ENCODE peak calls at places on chromosomes 6 and 20, in four cellular contexts. P is left lung, Z is vagina, E is lung. Q is an unnamed sample.
A peak's percentile ranks its signal among the peaks of the same experiment; 100 is the strongest.

GRCh38 chr20:57392130-57392445 is 892 bp downstream of the RBM38 start:
- DNase-seq in Z (no peak), E (no peak), P (no peak), Q (no peak)

GRCh38 chr6:50819906-50820589 is 1.4 kb downstream of the TFAP2B start:
- DNase-seq in Z (no peak), E (no peak), P (peak; percentile 75), Q (no peak)

GRCh38 chr6:24985313-24985712 is 49.6 kb upstream of the RIPOR2 start:
- DNase-seq in Z (no peak), P (no peak), E (no peak), Q (no peak)

GRCh38 chr6:105364243-105364642 is 38.6 kb downstream of the PREP start:
- DNase-seq in Z (no peak), P (no peak), E (no peak), Q (no peak)

GRCh38 chr20:36758276-36758675 is 12.4 kb upstream of the NDRG3 start:
- DNase-seq in E (no peak), Z (no peak), P (no peak), Q (no peak)

GRCh38 chr6:131643262-131643631 is 6.1 kb downstream of the ENPP3 start:
- DNase-seq in P (no peak), Z (no peak), E (no peak), Q (no peak)

GRCh38 chr6:121439456-121440250 is 4.2 kb downstream of the GJA1 start:
- DNase-seq in P (no peak), Z (no peak), E (no peak), Q (no peak)

GRCh38 chr6:20534906-20535305 is 649 bp downstream of the CDKAL1 start:
- DNase-seq in Z (no peak), P (no peak), E (no peak), Q (no peak)

GRCh38 chr6:24396764-24397163 is 6.0 kb upstream of the MRS2 start:
- DNase-seq in Z (no peak), E (no peak), P (no peak), Q (no peak)

GRCh38 chr20:62134735-62135231 is 8.4 kb downstream of the PSMA7 start:
- DNase-seq in P (peak; percentile 69), Z (no peak), E (peak; percentile 55), Q (peak; percentile 82)

GRCh38 chr6:35731736-35732532 is 4.9 kb upstream of the ARMC12 start:
- DNase-seq in Z (peak; percentile 99), P (peak; percentile 99), E (peak; percentile 97), Q (peak; percentile 96)

GRCh38 chr6:1311400-1312192 is at the start of gene FOXQ1:
- DNase-seq in Z (no peak), P (peak; percentile 93), E (peak; percentile 90), Q (no peak)

GRCh38 chr6:100116409-100117194 is 122.6 kb upstream of the MCHR2 start:
- DNase-seq in Z (no peak), P (no peak), E (no peak), Q (no peak)

DNA sequence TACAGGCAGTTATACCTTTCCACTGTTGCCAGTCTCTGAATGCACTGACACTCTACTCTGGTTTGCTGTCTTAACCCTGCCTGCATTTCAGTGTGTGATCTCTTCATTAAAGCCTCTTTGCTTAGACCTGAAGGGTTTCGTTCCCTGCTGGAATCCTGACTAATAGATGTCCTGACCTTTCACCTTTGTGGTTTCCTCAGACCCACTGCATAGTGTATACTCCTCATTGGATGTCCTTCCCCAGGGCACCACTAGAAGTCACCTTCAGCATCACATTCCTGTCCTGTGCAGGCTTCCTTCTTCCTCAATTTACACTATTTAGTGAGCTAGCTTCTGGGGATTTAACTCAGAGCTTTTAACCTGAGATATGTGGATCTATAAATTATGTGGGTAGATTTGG is 120.6 kb downstream of the RCAN2 start:
- DNase-seq in Z (no peak), E (no peak), P (no peak), Q (no peak)
- H3K27ac ChIP-seq in Z (no peak overlapping the region), E (no peak overlapping the region), P (no peak overlapping the region), Q (no peak overlapping the region)

GRCh38 chr6:12327391-12327790 is 37.2 kb downstream of the EDN1 start:
- DNase-seq in Z (no peak), E (no peak), P (no peak), Q (no peak)

GRCh38 chr6:12324096-12324495 is 33.9 kb downstream of the EDN1 start:
- DNase-seq in P (no peak), E (peak; percentile 50), Z (no peak), Q (no peak)

GRCh38 chr6:12324741-12325140 is 34.6 kb downstream of the EDN1 start:
- DNase-seq in P (no peak), E (no peak), Z (no peak), Q (no peak)

GRCh38 chr6:12328701-12329100 is 38.5 kb downstream of the EDN1 start:
- DNase-seq in P (no peak), Z (no peak), E (no peak), Q (no peak)

GRCh38 chr6:12325872-12326271 is 35.7 kb downstream of the EDN1 start:
- DNase-seq in P (no peak), Z (no peak), E (no peak), Q (no peak)
- H3K4me1 ChIP-seq in P (no peaks in the 10 kb centered on the region), Z (peaks cover 5% of the 10 kb centered on the region), E (no peaks in the 10 kb centered on the region), Q (no peaks in the 10 kb centered on the region)

GRCh38 chr20:63414720-63415417 is 53.7 kb upstream of the CHRNA4 start:
- DNase-seq in P (no peak), Z (no peak), E (no peak), Q (no peak)

GRCh38 chr20:63416109-63416430 is 54.9 kb upstream of the CHRNA4 start:
- DNase-seq in E (no peak), Z (no peak), P (no peak), Q (no peak)

GRCh38 chr20:63413963-63414684 is 53.0 kb upstream of the CHRNA4 start:
- DNase-seq in P (no peak), Z (no peak), E (no peak), Q (no peak)

GRCh38 chr20:63416631-63417030 is 55.5 kb upstream of the CHRNA4 start:
- DNase-seq in E (no peak), P (no peak), Z (no peak), Q (no peak)

DNA sequence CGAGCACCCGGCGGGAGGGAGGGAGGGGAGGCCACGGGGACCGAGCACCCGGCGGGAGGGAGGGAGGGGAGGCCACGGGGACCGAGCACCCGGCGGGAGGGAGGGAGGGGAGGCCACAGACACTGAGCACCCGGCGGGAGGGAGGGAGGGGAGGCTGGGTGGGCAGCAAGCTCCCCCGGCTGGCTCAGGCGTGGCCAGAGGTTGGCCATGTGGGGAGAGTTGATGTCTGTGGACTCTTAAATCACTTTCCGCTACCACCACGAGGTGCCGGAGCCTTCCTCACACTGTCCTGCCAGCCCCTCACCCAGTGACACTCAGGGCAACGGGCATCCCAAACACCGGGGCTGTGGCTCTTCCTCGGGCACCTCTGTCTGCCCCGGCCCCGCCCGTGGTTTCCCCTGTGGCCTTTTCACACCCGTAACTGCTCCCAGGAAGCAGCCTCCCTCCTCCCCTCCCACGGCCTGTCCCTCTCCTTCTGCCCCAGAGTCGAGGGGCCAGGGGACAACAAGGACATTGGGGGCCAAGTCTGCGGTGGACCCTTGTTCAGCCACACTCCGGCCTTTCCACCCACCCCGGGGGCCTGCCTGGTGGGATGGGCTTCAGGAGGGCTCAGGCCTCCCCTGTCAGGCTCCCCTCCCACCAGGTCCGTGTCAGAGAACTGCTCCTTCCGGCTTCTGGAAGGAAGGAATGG is 54.4 kb upstream of the CHRNA4 start:
- DNase-seq in Z (no peak), P (no peak), E (no peak), Q (no peak)
- H3K27ac ChIP-seq in Z (no peak overlapping the region), P (no peak overlapping the region), E (no peak overlapping the region), Q (no peak overlapping the region)

GRCh38 chr6:158040804-158041347 is 59.2 kb downstream of the SYNJ2 start:
- DNase-seq in E (no peak), Z (no peak), P (no peak), Q (no peak)

GRCh38 chr6:158038291-158039177 is 56.9 kb downstream of the SYNJ2 start:
- DNase-seq in Z (no peak), P (peak; percentile 48), E (no peak), Q (no peak)

GRCh38 chr6:158040051-158040803 is 58.6 kb downstream of the SYNJ2 start:
- DNase-seq in Z (no peak), P (no peak), E (no peak), Q (no peak)

GRCh38 chr6:158039178-158039557 is 57.5 kb downstream of the SYNJ2 start:
- DNase-seq in Z (no peak), P (no peak), E (no peak), Q (no peak)

DNA sequence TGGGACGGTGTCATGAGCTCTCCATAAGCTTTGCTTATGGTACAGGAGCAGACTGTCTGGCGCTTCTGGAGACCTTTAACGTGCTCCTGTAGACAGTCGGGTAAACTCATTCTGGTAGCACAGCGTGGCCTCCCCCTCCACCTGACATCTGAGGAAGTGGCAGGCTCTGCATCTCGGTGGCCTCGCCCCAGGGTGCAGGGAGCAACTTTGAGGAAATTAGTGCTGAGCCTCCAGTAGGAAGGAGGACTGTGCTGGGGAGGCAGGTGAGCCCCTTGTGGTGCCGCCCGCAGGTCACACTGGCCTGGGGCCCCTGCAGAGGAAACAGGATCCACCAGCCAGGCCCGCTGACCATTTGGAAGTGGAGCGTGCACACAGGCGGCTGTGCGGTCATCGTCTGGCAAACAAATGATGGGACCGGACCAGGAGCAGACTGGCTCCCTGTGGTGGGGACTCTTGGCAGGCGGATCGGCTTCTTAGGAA is 57.9 kb downstream of the SYNJ2 start:
- DNase-seq in Z (no peak), P (no peak), E (no peak), Q (no peak)
- H3K4me1 ChIP-seq in Z (peaks cover 45% of the 10 kb centered on the region), P (no peaks in the 10 kb centered on the region), E (peaks cover 22% of the 10 kb centered on the region), Q (no peaks in the 10 kb centered on the region)

GRCh38 chr20:58436868-58437645 is 48.0 kb downstream of the VAPB start:
- DNase-seq in P (no peak), Z (no peak), E (no peak), Q (no peak)

GRCh38 chr20:58441723-58442122 is 52.7 kb downstream of the VAPB start:
- DNase-seq in P (no peak), Z (no peak), E (no peak), Q (no peak)

GRCh38 chr20:58439974-58440767 is 51.1 kb downstream of the VAPB start:
- DNase-seq in P (no peak), E (no peak), Z (no peak), Q (no peak)

GRCh38 chr20:58435237-58435636 is 46.2 kb downstream of the VAPB start:
- DNase-seq in P (no peak), E (no peak), Z (no peak), Q (no peak)

GRCh38 chr20:58438970-58439808 is 50.2 kb downstream of the VAPB start:
- DNase-seq in Z (no peak), E (no peak), P (no peak), Q (no peak)
- H3K27ac ChIP-seq in Z (no peak overlapping the region), E (no peak overlapping the region), P (no peak overlapping the region), Q (peak overlapping the region; percentile 50)

GRCh38 chr6:108904731-108905130 is 56.5 kb downstream of the ARMC2 start:
- DNase-seq in P (no peak), E (no peak), Z (no peak), Q (no peak)

GRCh38 chr6:108902389-108902792 is 54.2 kb downstream of the ARMC2 start:
- DNase-seq in P (no peak), E (no peak), Z (no peak), Q (no peak)

DNA sequence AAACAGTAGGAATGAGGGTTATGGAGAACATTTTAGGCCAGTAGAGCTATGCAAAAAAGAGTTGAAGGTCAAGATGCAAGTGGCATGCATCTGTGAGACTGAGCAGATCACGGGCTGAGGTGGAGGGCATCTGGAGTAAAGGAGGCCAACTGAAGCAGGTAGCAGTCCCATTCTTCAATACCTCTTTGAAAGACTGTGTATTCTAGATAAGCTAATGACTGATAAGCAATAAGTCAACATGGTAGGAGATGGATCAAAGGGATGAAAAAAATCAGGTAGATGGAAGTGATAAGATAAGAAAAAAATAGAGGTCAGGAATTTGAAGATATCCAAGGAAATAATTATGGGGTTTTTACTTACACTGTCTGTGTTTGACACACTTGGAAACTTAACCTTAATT is 55.6 kb downstream of the ARMC2 start:
- DNase-seq in P (no peak), E (no peak), Z (no peak), Q (no peak)
- H3K4me1 ChIP-seq in P (peaks cover 5% of the 10 kb centered on the region), E (no peaks in the 10 kb centered on the region), Z (no peaks in the 10 kb centered on the region), Q (peaks cover 10% of the 10 kb centered on the region)

Q was measured in right atrium auricular region.